ENCODE peak calls at places on chromosomes 3 and 15, in four cellular contexts. O is uterus, P is adrenal gland, N is IMR-90. E is an unnamed sample. For H3K4me1, the result is how much of the 10 kb centered on the place peaks cover.

GRCh38 chr3:105526349-105527111 is 159.8 kb downstream of the ALCAM start:
- DNase-seq in O (no peak), P (no peak), N (peak), E (no peak)

GRCh38 chr3:13879946-13880810 is at the start of gene WNT7A:
- DNase-seq in O (no peak), P (no peak), N (no peak), E (no peak)

GRCh38 chr3:7874116-7874515 is 627.5 kb upstream of the LMCD1 start:
- DNase-seq in O (no peak), P (no peak), N (no peak), E (no peak)

GRCh38 chr3:150081084-150081483 is 110.4 kb upstream of the PFN2 start:
- DNase-seq in O (no peak), P (no peak), N (peak), E (no peak)

GRCh38 chr3:139216958-139217357 is 126.9 kb upstream of the MRPS22 start:
- DNase-seq in O (no peak), P (no peak), N (no peak), E (no peak)

GRCh38 chr3:146892041-146892440 is 286.9 kb upstream of the PLSCR5 start:
- DNase-seq in O (no peak), P (no peak), N (no peak), E (no peak)

GRCh38 chr15:66761723-66762595 is 59.9 kb downstream of the SMAD6 start:
- DNase-seq in O (no peak), P (no peak), N (no peak), E (no peak)

GRCh38 chr15:57462391-57462790 is 86.1 kb downstream of the CGNL1 start:
- DNase-seq in O (no peak), P (no peak), N (peak), E (no peak)

GRCh38 chr15:49831206-49831965 is 210.5 kb downstream of the DTWD1 start:
- DNase-seq in O (peak), P (no peak), N (peak), E (peak)

GRCh38 chr15:81271761-81272644 is 51.9 kb downstream of the STARD5 start:
- DNase-seq in O (no peak), P (no peak), N (no peak), E (no peak)

GRCh38 chr15:98147415-98147814 is 186.9 kb downstream of the ARRDC4 start:
- DNase-seq in O (no peak), P (no peak), N (no peak), E (no peak)

GRCh38 chr15:63560741-63561448 is 36.3 kb upstream of the FBXL22 start:
- DNase-seq in O (no peak), P (no peak), N (peak), E (no peak)

GRCh38 chr15:28897861-28898608 is 12.3 kb downstream of the APBA2 start:
- DNase-seq in O (no peak), P (no peak), N (no peak), E (no peak)

GRCh38 chr3:99620976-99621375 is 17.4 kb upstream of the COL8A1 start:
- DNase-seq in O (no peak), P (no peak), N (peak), E (no peak)

GRCh38 chr3:464255-464654 is 267.7 kb downstream of the CHL1 start:
- DNase-seq in O (no peak), P (no peak), N (no peak), E (no peak)

GRCh38 chr15:40739042-40739441 is 16.0 kb downstream of the RMDN3 start:
- DNase-seq in O (no peak), P (no peak), N (peak), E (no peak)

GRCh38 chr15:101127503-101128076 is 124.3 kb downstream of the CHSY1 start:
- DNase-seq in O (peak), P (peak), N (peak), E (peak)

DNA sequence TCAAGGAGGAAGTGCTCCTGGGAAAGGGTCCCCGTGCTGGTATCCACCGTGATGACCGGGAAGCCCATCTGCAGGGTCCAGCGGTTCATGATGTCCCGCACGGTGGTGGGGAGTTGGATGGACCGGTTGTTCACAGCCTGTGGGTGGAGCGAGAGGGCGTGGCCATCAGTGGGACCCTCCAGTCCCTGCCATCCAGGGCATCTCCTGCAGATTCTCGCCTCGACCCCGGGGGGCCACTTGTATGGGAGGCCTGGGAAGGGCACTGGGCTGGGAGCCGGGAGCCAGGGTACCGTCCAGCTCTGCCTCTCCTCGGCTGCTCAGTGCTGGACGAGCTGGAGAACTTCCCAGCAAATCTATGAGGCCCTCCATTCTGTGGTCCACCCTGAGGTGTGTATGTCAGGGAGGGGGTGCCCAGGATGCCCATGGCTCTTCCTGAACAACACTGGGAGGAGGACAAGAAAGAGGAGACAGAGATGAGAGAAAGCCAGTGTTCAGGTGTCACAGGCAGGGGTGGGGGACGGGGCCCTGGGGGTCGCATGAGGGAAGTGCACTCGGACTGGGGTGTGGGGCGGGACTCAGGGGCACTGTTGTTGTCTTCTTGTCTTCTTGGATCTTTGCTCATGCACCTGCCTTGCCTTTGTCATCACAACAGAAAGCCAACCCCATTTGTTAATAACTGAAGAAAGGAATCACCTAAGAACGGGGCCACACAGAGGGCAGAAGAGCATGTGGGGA is 13.0 kb downstream of the ANPEP start:
- DNase-seq in O (no peak), P (no peak), N (no peak), E (no peak)
- H3K4me1 ChIP-seq in O (under half), P (under half), N (under half), E (under half)

GRCh38 chr3:76687019-76687418 is 352.9 kb upstream of the ROBO2 start:
- DNase-seq in O (no peak), P (no peak), N (no peak), E (no peak)

GRCh38 chr3:76685858-76686257 is 354.0 kb upstream of the ROBO2 start:
- DNase-seq in O (no peak), P (no peak), N (no peak), E (no peak)

GRCh38 chr3:76679510-76679909 is 360.4 kb upstream of the ROBO2 start:
- DNase-seq in O (no peak), P (no peak), N (no peak), E (no peak)

GRCh38 chr3:76683256-76683655 is 356.6 kb upstream of the ROBO2 start:
- DNase-seq in O (no peak), P (no peak), N (no peak), E (no peak)

DNA sequence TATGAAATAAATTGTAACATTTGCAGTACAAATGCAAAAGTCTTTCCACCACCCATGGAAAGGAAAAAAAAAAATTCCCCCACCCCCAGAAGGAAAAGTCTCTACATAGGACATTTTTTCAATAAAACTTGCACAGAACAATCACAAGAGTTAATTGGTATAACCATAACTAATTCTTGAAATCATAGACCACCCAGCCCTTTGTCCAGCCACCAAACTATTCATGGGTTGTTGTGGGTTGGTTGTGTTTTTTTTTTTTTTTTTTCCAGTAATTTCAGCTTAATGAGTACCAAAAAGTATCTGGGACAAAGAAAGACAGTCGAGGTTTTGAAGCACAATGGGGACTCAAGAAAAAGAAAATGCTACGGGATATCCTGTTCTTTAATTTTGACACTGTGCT is 355.0 kb upstream of the ROBO2 start:
- DNase-seq in O (no peak), P (no peak), N (no peak), E (no peak)
- H3K4me1 ChIP-seq in O (under half), P (under half), N (under half), E (under half)

DNA sequence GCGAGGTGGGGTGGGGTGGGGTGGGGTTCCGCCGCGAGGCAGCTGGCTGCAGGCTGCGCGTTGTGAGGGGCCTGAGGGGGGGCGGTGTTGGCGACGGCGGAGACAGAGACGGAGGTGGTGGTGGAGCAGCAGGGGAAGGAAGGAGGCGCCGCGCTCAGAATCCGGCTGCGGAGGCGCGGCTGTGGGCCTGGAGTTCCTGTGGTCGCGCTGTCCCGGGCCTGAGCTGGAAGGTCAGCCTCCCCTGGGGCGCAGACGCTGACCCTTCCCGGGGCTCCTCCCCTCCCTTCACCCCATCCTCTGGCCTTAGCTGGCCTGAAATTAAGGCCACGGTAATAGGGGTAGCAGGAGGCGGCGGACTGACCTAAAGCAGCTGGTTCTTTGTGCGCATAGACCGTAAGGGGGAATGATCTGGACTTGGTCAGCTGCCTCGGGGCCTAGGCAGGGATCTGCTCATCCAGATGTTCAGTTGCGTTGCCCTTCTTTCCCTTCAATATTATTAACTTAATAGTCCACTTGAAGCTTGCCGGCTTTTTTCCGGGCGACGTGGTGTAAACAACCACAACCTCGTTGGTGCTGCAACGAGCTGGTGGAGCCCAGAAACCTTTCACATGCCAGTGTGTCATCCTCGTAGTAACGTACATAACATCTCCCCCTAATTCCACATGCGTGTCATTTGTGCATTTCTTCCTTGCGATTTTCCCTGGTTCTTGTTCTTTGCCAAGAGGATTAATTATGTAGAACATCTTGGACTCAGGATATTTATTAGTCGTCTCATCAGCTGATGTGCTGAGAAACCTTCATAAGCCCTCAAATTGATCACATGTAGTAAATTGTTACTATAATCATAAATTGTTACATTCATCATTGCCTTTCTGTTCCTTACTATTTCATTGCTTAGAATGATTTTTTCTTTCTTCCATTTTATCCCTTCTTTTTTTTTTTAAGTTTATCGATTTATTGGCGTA is 626 bp downstream of the SEC62 start:
- DNase-seq in O (no peak), P (peak), N (peak), E (no peak)
- H3K4me1 ChIP-seq in O (under half), P (under half), N (under half), E (under half)

DNA sequence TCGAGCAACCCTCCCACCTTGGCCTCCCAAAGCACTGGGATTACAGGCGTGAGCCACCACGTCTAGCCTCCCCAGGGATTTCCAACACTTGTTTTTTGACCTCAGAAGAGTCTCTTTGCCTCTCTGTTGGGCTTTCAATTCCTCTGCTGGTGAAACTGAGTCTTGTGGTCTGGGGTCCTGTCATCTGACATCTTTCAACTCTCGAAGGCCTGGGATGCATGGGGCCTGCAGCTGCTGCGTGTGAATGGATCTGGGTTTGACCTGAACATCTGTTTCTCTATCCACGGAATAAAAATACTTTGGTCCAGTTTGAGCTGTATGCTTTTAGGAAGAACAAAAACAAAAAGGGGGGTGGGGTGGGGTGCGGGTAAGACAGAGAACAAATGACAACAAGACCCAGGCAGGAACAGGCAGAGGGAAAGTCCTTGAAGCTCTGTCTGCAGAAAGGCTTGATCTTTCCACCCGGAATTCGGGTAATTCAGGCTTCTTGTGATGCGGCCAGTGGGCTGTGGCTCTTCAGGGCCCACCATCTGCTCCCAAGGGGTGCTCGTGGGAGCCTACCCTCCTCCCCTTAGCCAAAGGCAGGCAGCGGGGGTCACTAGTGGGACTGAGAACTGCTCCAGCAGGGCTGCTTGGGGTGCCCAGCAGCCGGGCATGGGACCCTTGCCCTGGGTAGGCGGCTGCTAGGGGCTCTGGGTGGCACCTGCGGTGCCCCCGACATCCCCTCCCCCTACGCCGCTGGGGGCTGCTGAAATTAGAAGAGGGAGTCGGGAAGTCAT is 71.5 kb downstream of the SLC12A8 start:
- DNase-seq in O (no peak), P (no peak), N (no peak), E (no peak)
- H3K4me1 ChIP-seq in O (under half), P (under half), N (under half), E (under half)

DNA sequence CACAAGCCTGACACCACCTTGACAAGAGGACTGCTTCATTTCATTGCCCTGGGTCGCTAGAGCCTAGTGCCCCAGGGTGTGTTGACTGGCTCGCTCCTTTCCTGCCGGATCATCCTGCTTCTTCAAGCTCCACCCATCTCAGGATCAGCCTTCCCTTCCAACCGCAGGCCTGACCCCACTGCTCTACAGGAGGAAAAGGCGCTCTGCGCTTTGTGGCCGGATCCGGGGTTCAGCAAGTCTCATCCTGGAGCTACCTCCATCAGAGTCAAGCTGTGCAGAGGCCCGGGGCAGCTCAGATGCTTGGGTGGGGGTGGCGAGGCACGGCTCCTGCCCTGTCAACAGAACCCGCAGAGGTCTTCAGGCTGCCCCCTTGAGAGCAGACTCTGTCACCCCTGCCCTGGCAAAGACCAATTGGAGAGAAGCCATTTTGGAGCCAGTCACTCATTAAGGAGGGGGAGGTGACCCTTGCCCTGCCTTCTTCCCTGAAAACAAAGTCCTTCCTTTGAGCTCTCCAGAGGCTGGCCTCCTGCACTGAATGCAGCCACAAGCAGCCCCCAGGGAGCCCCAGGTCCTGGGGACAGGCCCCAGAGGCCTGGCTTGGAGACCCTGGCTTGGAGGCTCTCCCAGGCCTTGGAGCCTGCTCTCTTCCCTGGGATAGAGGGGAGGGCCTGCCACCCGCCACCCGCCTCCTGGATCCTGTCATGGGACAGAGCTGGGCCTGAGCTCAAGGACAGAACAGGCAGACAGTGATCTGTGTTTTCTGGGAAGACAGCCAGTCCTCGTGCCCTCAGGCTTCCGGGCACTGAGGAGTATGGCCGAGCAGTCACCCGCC is 80.3 kb downstream of the CPN2 start:
- DNase-seq in O (peak), P (peak), N (no peak), E (peak)
- H3K4me1 ChIP-seq in O (under half), P (half or more), N (under half), E (under half)

GRCh38 chr15:89136084-89136806 is 48.0 kb downstream of the ABHD2 start:
- DNase-seq in O (no peak), P (no peak), N (no peak), E (no peak)
- H3K4me1 ChIP-seq in O (under half), P (half or more), N (under half), E (half or more)